ENCODE peak calls at places on chromosome 14, in six cellular contexts. One of them, this sample, is unnamed.

GRCh38 chr14:68103841-68104240 is 284.3 kb downstream of the RAD51B start:
- DNase-seq in neural progenitor cell: no peak
- DNase-seq in CD8-positive, alpha-beta T cell: no peak
- DNase-seq in small intestine: no peak
- DNase-seq in GM23248: no peak
- DNase-seq in lower lobe of right lung: no peak
- DNase-seq in this sample: no peak

GRCh38 chr14:75053396-75054289 is 2.4 kb upstream of the MLH3 start:
- DNase-seq in neural progenitor cell: no peak
- DNase-seq in CD8-positive, alpha-beta T cell: no peak
- DNase-seq in small intestine: no peak
- DNase-seq in GM23248: peak; percentile 63
- DNase-seq in lower lobe of right lung: no peak
- DNase-seq in this sample: no peak

GRCh38 chr14:95652690-95653089 is 33.5 kb upstream of the TCL1B start:
- DNase-seq in neural progenitor cell: no peak
- DNase-seq in CD8-positive, alpha-beta T cell: no peak
- DNase-seq in small intestine: no peak
- DNase-seq in GM23248: no peak
- DNase-seq in lower lobe of right lung: no peak
- DNase-seq in this sample: no peak

GRCh38 chr14:89922549-89922907 is 32.0 kb downstream of the EFCAB11 start:
- DNase-seq in neural progenitor cell: no peak
- DNase-seq in CD8-positive, alpha-beta T cell: no peak
- DNase-seq in small intestine: no peak
- DNase-seq in GM23248: no peak
- DNase-seq in lower lobe of right lung: no peak
- DNase-seq in this sample: no peak

GRCh38 chr14:78278464-78278863 is 108.3 kb downstream of the NRXN3 start:
- DNase-seq in neural progenitor cell: no peak
- DNase-seq in CD8-positive, alpha-beta T cell: no peak
- DNase-seq in small intestine: no peak
- DNase-seq in GM23248: no peak
- DNase-seq in lower lobe of right lung: no peak
- DNase-seq in this sample: no peak

GRCh38 chr14:105092912-105093425 is 27.7 kb upstream of the GPR132 start:
- DNase-seq in neural progenitor cell: peak; percentile 67
- DNase-seq in CD8-positive, alpha-beta T cell: peak; percentile 65
- DNase-seq in small intestine: peak; percentile 74
- DNase-seq in GM23248: peak; percentile 82
- DNase-seq in lower lobe of right lung: peak; percentile 78
- DNase-seq in this sample: no peak

GRCh38 chr14:22088614-22089359 is 415.2 kb upstream of the OR4E1 start:
- DNase-seq in neural progenitor cell: no peak
- DNase-seq in CD8-positive, alpha-beta T cell: no peak
- DNase-seq in small intestine: no peak
- DNase-seq in GM23248: no peak
- DNase-seq in lower lobe of right lung: no peak
- DNase-seq in this sample: no peak

GRCh38 chr14:23577710-23578392 is 739 bp downstream of the JPH4 start:
- DNase-seq in neural progenitor cell: peak; percentile 63
- DNase-seq in CD8-positive, alpha-beta T cell: no peak
- DNase-seq in small intestine: no peak
- DNase-seq in GM23248: no peak
- DNase-seq in lower lobe of right lung: no peak
- DNase-seq in this sample: no peak

GRCh38 chr14:37253905-37254304 is 56.2 kb downstream of the MIPOL1 start:
- DNase-seq in neural progenitor cell: no peak
- DNase-seq in CD8-positive, alpha-beta T cell: no peak
- DNase-seq in small intestine: no peak
- DNase-seq in GM23248: peak; percentile 78
- DNase-seq in lower lobe of right lung: no peak
- DNase-seq in this sample: no peak

GRCh38 chr14:20578784-20579502 is 8.9 kb downstream of the RNASE11 start:
- DNase-seq in neural progenitor cell: no peak
- DNase-seq in CD8-positive, alpha-beta T cell: no peak
- DNase-seq in small intestine: no peak
- DNase-seq in GM23248: no peak
- DNase-seq in lower lobe of right lung: no peak
- DNase-seq in this sample: no peak

GRCh38 chr14:75290851-75291250 is 12.2 kb downstream of the FOS start:
- DNase-seq in neural progenitor cell: no peak
- DNase-seq in CD8-positive, alpha-beta T cell: no peak
- DNase-seq in small intestine: no peak
- DNase-seq in GM23248: no peak
- DNase-seq in lower lobe of right lung: no peak
- DNase-seq in this sample: no peak

GRCh38 chr14:90677484-90678045 is 138.7 kb downstream of the TTC7B start:
- DNase-seq in neural progenitor cell: no peak
- DNase-seq in CD8-positive, alpha-beta T cell: no peak
- DNase-seq in small intestine: no peak
- DNase-seq in GM23248: peak; percentile 77
- DNase-seq in lower lobe of right lung: no peak
- DNase-seq in this sample: no peak

GRCh38 chr14:77044776-77045569 is 16.5 kb upstream of the IRF2BPL start:
- DNase-seq in neural progenitor cell: no peak
- DNase-seq in CD8-positive, alpha-beta T cell: no peak
- DNase-seq in small intestine: peak; percentile 37
- DNase-seq in GM23248: peak; percentile 59
- DNase-seq in lower lobe of right lung: no peak
- DNase-seq in this sample: no peak

GRCh38 chr14:105853089-105853906 is 326.9 kb downstream of the TMEM121 start:
- DNase-seq in neural progenitor cell: no peak
- DNase-seq in CD8-positive, alpha-beta T cell: peak; percentile 8
- DNase-seq in small intestine: no peak
- DNase-seq in GM23248: no peak
- DNase-seq in lower lobe of right lung: peak; percentile 42
- DNase-seq in this sample: no peak

GRCh38 chr14:70008457-70008856 is 129.2 kb downstream of the SMOC1 start:
- DNase-seq in neural progenitor cell: no peak
- DNase-seq in CD8-positive, alpha-beta T cell: no peak
- DNase-seq in small intestine: no peak
- DNase-seq in GM23248: no peak
- DNase-seq in lower lobe of right lung: no peak
- DNase-seq in this sample: no peak

GRCh38 chr14:70004791-70005190 is 125.6 kb downstream of the SMOC1 start:
- DNase-seq in neural progenitor cell: no peak
- DNase-seq in CD8-positive, alpha-beta T cell: no peak
- DNase-seq in small intestine: no peak
- DNase-seq in GM23248: no peak
- DNase-seq in lower lobe of right lung: no peak
- DNase-seq in this sample: no peak

GRCh38 chr14:70002589-70003240 is 123.5 kb downstream of the SMOC1 start:
- DNase-seq in neural progenitor cell: no peak
- DNase-seq in CD8-positive, alpha-beta T cell: no peak
- DNase-seq in small intestine: no peak
- DNase-seq in GM23248: peak; percentile 28
- DNase-seq in lower lobe of right lung: no peak
- DNase-seq in this sample: no peak

GRCh38 chr14:70008863-70009262 is 129.6 kb downstream of the SMOC1 start:
- DNase-seq in neural progenitor cell: no peak
- DNase-seq in CD8-positive, alpha-beta T cell: no peak
- DNase-seq in small intestine: no peak
- DNase-seq in GM23248: no peak
- DNase-seq in lower lobe of right lung: no peak
- DNase-seq in this sample: no peak

GRCh38 chr14:70005281-70005805 is 126.1 kb downstream of the SMOC1 start:
- DNase-seq in neural progenitor cell: peak; percentile 76
- DNase-seq in CD8-positive, alpha-beta T cell: no peak
- DNase-seq in small intestine: peak; percentile 87
- DNase-seq in GM23248: no peak
- DNase-seq in lower lobe of right lung: no peak
- DNase-seq in this sample: no peak
- H3K4me1 ChIP-seq in neural progenitor cell: peaks cover 29% of the 10 kb centered on the region
- H3K4me1 ChIP-seq in CD8-positive, alpha-beta T cell: no peaks in the 10 kb centered on the region
- H3K4me1 ChIP-seq in small intestine: peaks cover 2% of the 10 kb centered on the region
- H3K4me1 ChIP-seq in GM23248: peaks cover under 1% of the 10 kb centered on the region
- H3K4me1 ChIP-seq in lower lobe of right lung: no peaks in the 10 kb centered on the region
- H3K4me1 ChIP-seq in this sample: no peaks in the 10 kb centered on the region

DNA sequence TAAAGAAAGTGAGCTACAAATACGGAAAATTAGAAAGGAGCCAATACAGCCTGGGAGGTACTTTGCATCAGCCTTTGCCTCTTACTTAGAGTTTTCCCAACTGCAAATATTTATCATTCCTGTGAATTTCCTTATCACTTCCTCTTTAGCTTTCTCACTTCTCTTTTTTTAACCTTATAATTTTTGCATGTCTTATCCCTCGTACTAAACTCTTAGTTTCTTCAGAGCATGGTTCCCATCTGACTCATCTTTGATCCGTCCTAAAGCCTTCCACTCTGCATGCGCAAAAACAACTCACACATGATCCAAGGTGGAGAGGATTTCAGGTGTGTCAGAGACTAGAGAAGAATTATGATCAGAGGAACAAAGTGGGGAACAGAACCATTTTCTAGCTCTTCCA is 9.6 kb upstream of the SNAPC1 start:
- DNase-seq in neural progenitor cell: no peak
- DNase-seq in CD8-positive, alpha-beta T cell: no peak
- DNase-seq in small intestine: no peak
- DNase-seq in GM23248: peak; percentile 49
- DNase-seq in lower lobe of right lung: no peak
- DNase-seq in this sample: no peak
- H3K4me1 ChIP-seq in neural progenitor cell: peaks cover 4% of the 10 kb centered on the region
- H3K4me1 ChIP-seq in CD8-positive, alpha-beta T cell: peaks cover 4% of the 10 kb centered on the region
- H3K4me1 ChIP-seq in small intestine: no peaks in the 10 kb centered on the region
- H3K4me1 ChIP-seq in GM23248: peaks cover 74% of the 10 kb centered on the region
- H3K4me1 ChIP-seq in lower lobe of right lung: peaks cover 28% of the 10 kb centered on the region
- H3K4me1 ChIP-seq in this sample: peaks cover 5% of the 10 kb centered on the region

GRCh38 chr14:73785834-73786631 is 65.6 kb upstream of the PTGR2 start:
- DNase-seq in neural progenitor cell: peak; percentile 69
- DNase-seq in CD8-positive, alpha-beta T cell: peak; percentile 67
- DNase-seq in small intestine: peak; percentile 85
- DNase-seq in GM23248: peak; percentile 96
- DNase-seq in lower lobe of right lung: peak; percentile 85
- DNase-seq in this sample: no peak
- H3K4me1 ChIP-seq in neural progenitor cell: peaks cover 43% of the 10 kb centered on the region
- H3K4me1 ChIP-seq in CD8-positive, alpha-beta T cell: peaks cover 57% of the 10 kb centered on the region
- H3K4me1 ChIP-seq in small intestine: peaks cover 24% of the 10 kb centered on the region
- H3K4me1 ChIP-seq in GM23248: peaks cover 46% of the 10 kb centered on the region
- H3K4me1 ChIP-seq in lower lobe of right lung: peaks cover 71% of the 10 kb centered on the region
- H3K4me1 ChIP-seq in this sample: peaks cover 58% of the 10 kb centered on the region

GRCh38 chr14:103526914-103527248 is 2.1 kb upstream of the TRMT61A start:
- DNase-seq in neural progenitor cell: no peak
- DNase-seq in CD8-positive, alpha-beta T cell: no peak
- DNase-seq in small intestine: no peak
- DNase-seq in GM23248: no peak
- DNase-seq in lower lobe of right lung: no peak
- DNase-seq in this sample: no peak
- H3K4me1 ChIP-seq in neural progenitor cell: peaks cover 28% of the 10 kb centered on the region
- H3K4me1 ChIP-seq in CD8-positive, alpha-beta T cell: peaks cover 38% of the 10 kb centered on the region
- H3K4me1 ChIP-seq in small intestine: peaks cover 2% of the 10 kb centered on the region
- H3K4me1 ChIP-seq in GM23248: peaks cover 20% of the 10 kb centered on the region
- H3K4me1 ChIP-seq in lower lobe of right lung: peaks cover 68% of the 10 kb centered on the region
- H3K4me1 ChIP-seq in this sample: peaks cover 39% of the 10 kb centered on the region

DNA sequence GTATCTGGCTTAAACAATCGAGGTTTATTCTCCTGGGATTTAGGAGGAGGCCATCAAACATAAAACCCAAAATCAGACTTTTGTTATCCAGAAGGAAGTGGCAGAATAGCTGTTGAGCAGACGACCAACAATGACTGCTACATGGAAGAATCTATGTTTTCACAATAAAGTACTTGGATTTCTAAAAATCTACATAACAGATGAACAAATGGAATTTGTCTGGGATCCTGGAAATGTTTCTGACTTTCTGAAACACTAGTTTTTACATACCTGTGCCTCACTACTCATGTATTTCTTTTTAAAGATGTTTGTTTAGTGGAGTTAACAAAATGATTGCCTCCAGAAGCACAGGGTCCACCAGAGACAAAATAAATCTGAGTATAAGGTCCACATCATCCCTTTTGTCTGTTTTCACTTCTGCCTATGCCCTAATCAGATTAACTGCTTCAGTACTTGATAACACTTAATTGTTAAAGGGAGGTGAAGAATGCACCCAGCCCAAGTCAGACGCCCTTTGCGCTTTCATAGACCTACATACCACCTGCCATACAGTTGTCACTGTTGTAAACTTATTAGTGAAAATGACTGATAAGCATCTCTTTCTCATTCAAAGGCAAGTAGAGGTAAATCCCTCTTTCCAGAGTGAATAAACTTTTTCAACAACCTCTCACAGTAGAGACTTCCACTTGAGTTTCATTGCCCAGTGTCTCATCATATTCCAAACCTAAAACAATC is 164.6 kb downstream of the EGLN3 start:
- DNase-seq in neural progenitor cell: peak; percentile 38
- DNase-seq in CD8-positive, alpha-beta T cell: no peak
- DNase-seq in small intestine: no peak
- DNase-seq in GM23248: no peak
- DNase-seq in lower lobe of right lung: no peak
- DNase-seq in this sample: no peak
- H3K4me1 ChIP-seq in neural progenitor cell: peaks cover 48% of the 10 kb centered on the region
- H3K4me1 ChIP-seq in CD8-positive, alpha-beta T cell: no peaks in the 10 kb centered on the region
- H3K4me1 ChIP-seq in small intestine: no peaks in the 10 kb centered on the region
- H3K4me1 ChIP-seq in GM23248: no peaks in the 10 kb centered on the region
- H3K4me1 ChIP-seq in lower lobe of right lung: no peaks in the 10 kb centered on the region
- H3K4me1 ChIP-seq in this sample: no peaks in the 10 kb centered on the region

GRCh38 chr14:49589387-49589786 is 3.2 kb upstream of the RPS29 start:
- DNase-seq in neural progenitor cell: no peak
- DNase-seq in CD8-positive, alpha-beta T cell: no peak
- DNase-seq in small intestine: no peak
- DNase-seq in GM23248: no peak
- DNase-seq in lower lobe of right lung: no peak
- DNase-seq in this sample: no peak
- H3K4me1 ChIP-seq in neural progenitor cell: no peaks in the 10 kb centered on the region
- H3K4me1 ChIP-seq in CD8-positive, alpha-beta T cell: peaks cover 5% of the 10 kb centered on the region
- H3K4me1 ChIP-seq in small intestine: peaks cover under 1% of the 10 kb centered on the region
- H3K4me1 ChIP-seq in GM23248: peaks cover 12% of the 10 kb centered on the region
- H3K4me1 ChIP-seq in lower lobe of right lung: peaks cover 9% of the 10 kb centered on the region
- H3K4me1 ChIP-seq in this sample: peaks cover 10% of the 10 kb centered on the region

DNA sequence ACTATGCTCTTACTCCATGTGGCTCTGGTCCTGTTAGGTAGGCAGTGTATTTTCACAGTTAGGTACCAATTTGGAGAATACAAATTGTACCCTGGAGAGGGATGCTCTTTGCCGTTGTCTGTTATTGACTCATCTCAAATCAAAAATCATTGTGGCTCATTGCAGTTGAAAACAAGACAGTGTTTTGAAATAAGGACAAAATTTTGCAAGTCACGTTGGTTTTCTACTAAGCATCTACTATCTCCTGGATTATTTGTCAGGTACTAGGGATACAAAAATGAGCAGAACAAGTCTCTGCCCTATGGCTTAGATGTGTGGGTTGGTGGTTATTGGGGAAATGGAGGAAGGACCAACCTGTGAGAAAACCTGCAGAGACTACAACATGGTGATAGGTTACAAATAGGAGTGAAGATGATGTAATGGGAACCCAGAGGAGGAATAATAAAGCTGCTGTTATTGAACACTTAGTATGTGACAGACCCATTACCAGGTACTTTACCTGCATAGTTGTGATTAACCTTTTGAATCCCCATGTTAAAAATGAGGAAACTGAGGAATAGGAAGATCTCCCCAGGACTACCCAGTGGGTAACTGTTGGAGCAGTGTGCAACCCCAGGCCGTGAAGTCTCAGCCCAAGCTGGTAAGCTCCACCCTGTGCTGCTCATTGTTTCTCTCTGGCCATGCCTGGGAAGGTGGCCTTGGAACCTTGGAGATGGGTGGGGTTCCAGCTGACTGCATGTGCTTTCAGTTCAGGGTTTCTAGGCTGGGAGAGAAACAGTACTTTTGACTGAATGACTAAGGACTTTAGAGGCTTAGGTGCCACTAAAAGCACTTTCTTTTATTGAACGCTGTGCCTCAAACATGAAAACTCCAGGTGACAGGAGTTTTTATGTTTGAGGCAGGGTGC is 72.9 kb upstream of the SRSF5 start:
- DNase-seq in neural progenitor cell: no peak
- DNase-seq in CD8-positive, alpha-beta T cell: no peak
- DNase-seq in small intestine: peak; percentile 98
- DNase-seq in GM23248: peak; percentile 47
- DNase-seq in lower lobe of right lung: no peak
- DNase-seq in this sample: no peak
- H3K4me1 ChIP-seq in neural progenitor cell: peaks cover 70% of the 10 kb centered on the region
- H3K4me1 ChIP-seq in CD8-positive, alpha-beta T cell: peaks cover 32% of the 10 kb centered on the region
- H3K4me1 ChIP-seq in small intestine: peaks cover 39% of the 10 kb centered on the region
- H3K4me1 ChIP-seq in GM23248: peaks cover 25% of the 10 kb centered on the region
- H3K4me1 ChIP-seq in lower lobe of right lung: peaks cover 76% of the 10 kb centered on the region
- H3K4me1 ChIP-seq in this sample: no peaks in the 10 kb centered on the region

This sample was measured in Panc1.